ENCODE peak calls at places on chromosomes 4 and X, in ten cellular contexts. C is spleen, N is WERI-Rb-1, R is fibroblast of lung, V is NB4, K is sigmoid colon, L is H7, U is mucosa of descending colon, M is AG10803, W is mesendoderm. P is an unnamed sample.

GRCh38 chrX:105210258-105210657 is 10.2 kb downstream of the TEX13A start:
- DNase-seq in C (no peak), N (no peak), R (no peak), V (no peak), K (no peak), L (no peak), U (no peak), M (no peak), W (no peak), P (peak; percentile 6)

GRCh38 chr4:183099537-183100297 is 660 bp downstream of the WWC2 start:
- DNase-seq in C (peak; percentile 80), N (peak; percentile 74), R (no peak), V (peak; percentile 60), K (peak; percentile 74), L (peak; percentile 86), U (peak; percentile 46), M (no peak), W (peak; percentile 90), P (peak; percentile 89)

GRCh38 chrX:77014655-77015377 is 432.4 kb upstream of the FGF16 start:
- DNase-seq in C (no peak), N (no peak), R (peak; percentile 1), V (peak; percentile 20), K (no peak), L (peak; percentile 56), U (no peak), M (no peak), W (peak; percentile 92), P (peak; percentile 75)

GRCh38 chrX:19332983-19333382 is 10.7 kb upstream of the PDHA1 start:
- DNase-seq in C (no peak), N (no peak), R (peak; percentile 10), V (no peak), K (no peak), L (peak; percentile 32), U (no peak), M (peak; percentile 27), W (no peak), P (peak; percentile 33)

GRCh38 chr4:120400441-120400840 is 333.8 kb upstream of the MAD2L1 start:
- DNase-seq in C (no peak), N (no peak), R (no peak), V (no peak), K (no peak), L (no peak), U (no peak), M (no peak), W (no peak), P (no peak)

GRCh38 chr4:77826280-77826679 is 7.1 kb upstream of the CNOT6L start:
- DNase-seq in C (no peak), N (no peak), R (no peak), V (no peak), K (no peak), L (no peak), U (no peak), M (no peak), W (no peak), P (no peak)

GRCh38 chr4:7612311-7612710 is 177.6 kb upstream of the PSAPL1 start:
- DNase-seq in C (no peak), N (peak; percentile 34), R (no peak), V (no peak), K (no peak), L (no peak), U (no peak), M (no peak), W (no peak), P (no peak)

GRCh38 chr4:24321151-24321550 is 263.2 kb downstream of the DHX15 start:
- DNase-seq in C (no peak), N (no peak), R (peak; percentile 91), V (no peak), K (no peak), L (no peak), U (no peak), M (peak; percentile 38), W (no peak), P (no peak)

GRCh38 chr4:125322363-125322730 is 7.6 kb downstream of the FAT4 start:
- DNase-seq in C (no peak), N (no peak), R (peak; percentile 72), V (no peak), K (no peak), L (no peak), U (no peak), M (peak; percentile 50), W (no peak), P (no peak)

GRCh38 chrX:136214551-136214950 is 36.6 kb downstream of the MAP7D3 start:
- DNase-seq in C (no peak), N (no peak), R (peak; percentile 89), V (no peak), K (no peak), L (no peak), U (no peak), M (peak; percentile 90), W (peak; percentile 75), P (no peak)

GRCh38 chr4:180532691-180533090 is 1710.5 kb upstream of the TENM3 start:
- DNase-seq in C (no peak), N (no peak), R (no peak), V (no peak), K (no peak), L (no peak), U (no peak), M (no peak), W (no peak), P (peak; percentile 14)

GRCh38 chr4:145131848-145132247 is 33.7 kb downstream of the ABCE1 start:
- DNase-seq in C (no peak), N (no peak), R (no peak), V (no peak), K (no peak), L (no peak), U (no peak), M (no peak), W (no peak), P (no peak)

GRCh38 chr4:110165382-110166285 is 32.8 kb downstream of the ELOVL6 start:
- DNase-seq in C (no peak), N (no peak), R (peak; percentile 84), V (peak; percentile 72), K (no peak), L (no peak), U (peak; percentile 39), M (peak; percentile 64), W (peak; percentile 85), P (no peak)

GRCh38 chr4:105765690-105766407 is 57.3 kb downstream of the GSTCD start:
- DNase-seq in C (no peak), N (no peak), R (peak; percentile 94), V (peak; percentile 17), K (no peak), L (peak; percentile 7), U (no peak), M (peak; percentile 80), W (peak; percentile 93), P (peak; percentile 24)

GRCh38 chrX:149950681-149951080 is 12.4 kb upstream of the EOLA2 start:
- DNase-seq in C (no peak), N (peak; percentile 17), R (peak; percentile 39), V (peak; percentile 47), K (no peak), L (peak; percentile 18), U (no peak), M (peak; percentile 63), W (peak; percentile 28), P (peak; percentile 20)

GRCh38 chr4:65651031-65651430 is 19.3 kb downstream of the EPHA5 start:
- DNase-seq in C (no peak), N (no peak), R (peak; percentile 45), V (no peak), K (no peak), L (no peak), U (no peak), M (no peak), W (peak; percentile 42), P (no peak)
- H3K4me3 ChIP-seq in C (no peak overlapping the region), N (no peak overlapping the region), R (no peak overlapping the region), V (no peak overlapping the region), K (no peak overlapping the region), L (no peak overlapping the region), U (no peak overlapping the region), M (no peak overlapping the region), W (no peak overlapping the region), P (no peak overlapping the region)

DNA sequence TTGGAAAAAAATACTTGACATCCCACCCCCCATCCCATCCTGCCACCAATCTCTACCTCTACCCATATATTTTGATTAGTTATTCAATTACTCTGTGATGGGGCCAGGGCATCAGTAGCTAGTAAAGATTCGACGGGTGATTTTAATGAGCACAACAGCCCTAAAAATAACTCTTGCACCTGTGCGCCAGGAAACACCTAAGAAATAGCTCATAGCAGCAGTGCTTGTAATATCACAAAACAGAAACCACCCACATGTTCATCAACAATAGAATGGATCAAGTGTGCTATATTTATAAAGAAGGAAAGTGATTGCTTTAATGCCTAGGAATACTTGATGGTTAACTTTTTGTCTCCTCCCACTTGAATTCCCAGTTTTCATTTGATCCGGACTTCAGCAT is 225.6 kb upstream of the LCORL start:
- DNase-seq in C (no peak), N (no peak), R (no peak), V (no peak), K (no peak), L (no peak), U (no peak), M (no peak), W (no peak), P (no peak)
- H3K4me3 ChIP-seq in C (no peak overlapping the region), N (no peak overlapping the region), R (no peak overlapping the region), V (no peak overlapping the region), K (no peak overlapping the region), L (no peak overlapping the region), U (no peak overlapping the region), M (no peak overlapping the region), W (no peak overlapping the region), P (no peak overlapping the region)

GRCh38 chrX:78652971-78653822 is 5.9 kb downstream of the RTL3 start:
- DNase-seq in C (no peak), N (no peak), R (peak; percentile 92), V (peak; percentile 89), K (no peak), L (no peak), U (no peak), M (peak; percentile 80), W (peak; percentile 58), P (no peak)

GRCh38 chrX:78655642-78656041 is 3.5 kb downstream of the RTL3 start:
- DNase-seq in C (no peak), N (no peak), R (no peak), V (no peak), K (no peak), L (no peak), U (no peak), M (no peak), W (no peak), P (no peak)

DNA sequence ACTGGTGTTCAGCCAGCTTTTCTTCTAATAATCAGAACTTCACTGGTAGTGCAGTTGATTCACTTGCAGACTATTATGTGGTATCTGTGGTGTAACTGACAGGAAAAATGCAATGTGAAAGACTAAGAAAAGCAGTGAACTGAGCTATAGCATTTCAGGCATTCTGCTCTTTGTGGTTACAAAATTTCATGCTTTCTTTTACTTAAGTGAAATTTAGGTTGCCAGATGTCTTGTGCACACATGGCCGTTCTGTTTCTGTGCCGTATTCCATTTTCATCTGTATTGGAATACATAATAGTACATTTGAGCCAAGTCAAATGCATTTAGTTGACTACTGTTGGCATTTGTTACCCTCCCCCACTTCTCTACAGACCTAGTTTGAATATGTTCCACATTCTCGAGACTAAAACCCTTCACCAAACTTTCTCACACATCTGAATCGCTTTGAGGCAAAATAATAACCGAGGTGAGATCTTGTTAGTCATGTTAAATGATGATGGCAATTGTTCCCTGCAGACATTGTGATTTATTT is 8.2 kb downstream of the RTL3 start:
- DNase-seq in C (no peak), N (no peak), R (peak; percentile 91), V (peak; percentile 91), K (no peak), L (no peak), U (no peak), M (peak; percentile 91), W (no peak), P (peak; percentile 0)
- H3K4me3 ChIP-seq in C (no peak overlapping the region), N (no peak overlapping the region), R (no peak overlapping the region), V (peak overlapping the region; percentile 49), K (no peak overlapping the region), L (no peak overlapping the region), U (no peak overlapping the region), M (no peak overlapping the region), W (no peak overlapping the region), P (no peak overlapping the region)

GRCh38 chrX:69503835-69504625 is at the start of gene NALF2:
- DNase-seq in C (no peak), N (peak; percentile 78), R (peak; percentile 18), V (peak; percentile 12), K (peak; percentile 70), L (peak; percentile 89), U (peak; percentile 64), M (peak; percentile 11), W (peak; percentile 92), P (peak; percentile 80)
- H3K4me3 ChIP-seq in C (peak within 1 kb of the TSS; percentile 51), N (peak within 1 kb of the TSS; percentile 68), R (no peak within 1 kb of the TSS), V (no peak within 1 kb of the TSS), K (peak within 1 kb of the TSS; percentile 52), L (peak within 1 kb of the TSS; percentile 63), U (no peak within 1 kb of the TSS), M (no peak within 1 kb of the TSS), W (peak within 1 kb of the TSS; percentile 40), P (peak within 1 kb of the TSS; percentile 68)